ENCODE peak calls at places on chromosomes 2 and 18, in five cellular contexts. N is SK-N-SH, U is HepG2, A is transverse colon, B is ovary. G is an unnamed sample.

GRCh38 chr2:226208726-226209125 is 590.9 kb downstream of the IRS1 start:
- DNase-seq in B (no peak), N (no peak), U (no peak), A (no peak), G (no peak)

GRCh38 chr2:236167297-236168109 is 683 bp downstream of the GBX2 start:
- DNase-seq in U (no peak), N (peak; percentile 72), A (no peak), B (no peak), G (no peak)

GRCh38 chr18:51433881-51434280 is 236.4 kb upstream of the MEX3C start:
- DNase-seq in A (no peak), B (no peak), N (no peak), U (no peak), G (no peak)

GRCh38 chr18:45167631-45168225 is 447.5 kb upstream of the SLC14A2 start:
- DNase-seq in N (no peak), U (no peak), B (no peak), A (no peak), G (no peak)

GRCh38 chr2:54898451-54899226 is 151.6 kb downstream of the RTN4 start:
- DNase-seq in A (no peak), B (no peak), N (no peak), U (no peak), G (no peak)

GRCh38 chr2:118967124-118967880 is 25.3 kb downstream of the MARCO start:
- DNase-seq in B (no peak), N (no peak), A (no peak), U (no peak), G (no peak)

GRCh38 chr18:39454866-39455265 is 1889.3 kb upstream of the CELF4 start:
- DNase-seq in A (no peak), U (no peak), B (no peak), N (no peak), G (no peak)

GRCh38 chr2:185291035-185291647 is 447.5 kb upstream of the FSIP2 start:
- DNase-seq in A (peak; percentile 54), N (no peak), U (peak; percentile 64), B (no peak), G (peak; percentile 17)

GRCh38 chr2:86703704-86704370 is 16.3 kb upstream of the RMND5A start:
- DNase-seq in U (no peak), N (no peak), B (no peak), A (peak; percentile 73), G (no peak)

GRCh38 chr2:240799183-240799740 is 20.8 kb downstream of the KIF1A start:
- DNase-seq in A (no peak), B (peak; percentile 52), N (no peak), U (no peak), G (no peak)

GRCh38 chr2:160976797-160977196 is 183.4 kb upstream of the TANK start:
- DNase-seq in A (no peak), B (no peak), U (no peak), N (no peak), G (no peak)

GRCh38 chr2:117127680-117128079 is 686.8 kb upstream of the DDX18 start:
- DNase-seq in A (no peak), U (no peak), N (no peak), B (no peak), G (no peak)

GRCh38 chr18:62450546-62451395 is 72.1 kb upstream of the ZCCHC2 start:
- DNase-seq in U (peak; percentile 63), N (peak; percentile 14), B (peak; percentile 36), A (no peak), G (peak; percentile 19)

GRCh38 chr2:98334439-98335078 is 11.7 kb upstream of the CNGA3 start:
- DNase-seq in B (no peak), U (no peak), N (peak; percentile 54), A (no peak), G (no peak)

GRCh38 chr2:23498941-23499340 is 114.0 kb downstream of the KLHL29 start:
- DNase-seq in A (no peak), B (no peak), N (no peak), U (no peak), G (no peak)

GRCh38 chr2:119022678-119023077 is 80.7 kb downstream of the MARCO start:
- DNase-seq in B (no peak), A (no peak), U (no peak), N (no peak), G (no peak)

GRCh38 chr2:45595724-45596435 is 15.2 kb downstream of the SRBD1 start:
- DNase-seq in A (peak; percentile 16), B (no peak), U (no peak), N (no peak), G (peak; percentile 31)

GRCh38 chr2:237156131-237156856 is 70.6 kb downstream of the COPS8 start:
- DNase-seq in B (peak; percentile 77), U (no peak), A (peak; percentile 15), N (peak; percentile 37), G (peak; percentile 50)

GRCh38 chr2:118372876-118373597 is 284.8 kb downstream of the INSIG2 start:
- DNase-seq in N (no peak), U (no peak), A (no peak), B (no peak), G (no peak)

GRCh38 chr2:238123218-238123971 is 15.1 kb upstream of the KLHL30 start:
- DNase-seq in U (no peak), B (no peak), A (no peak), N (no peak), G (no peak)

GRCh38 chr2:176079285-176079830 is 4.4 kb downstream of the EVX2 start:
- DNase-seq in N (peak; percentile 52), B (no peak), U (no peak), A (no peak), G (no peak)

GRCh38 chr2:176080540-176081355 is 3.0 kb downstream of the EVX2 start:
- DNase-seq in B (no peak), A (peak; percentile 49), U (no peak), N (peak; percentile 43), G (no peak)

GRCh38 chr2:176079851-176080539 is 3.8 kb downstream of the EVX2 start:
- DNase-seq in U (no peak), A (no peak), B (no peak), N (peak; percentile 95), G (no peak)

GRCh38 chr2:176076063-176076462 is 7.7 kb downstream of the EVX2 start:
- DNase-seq in A (no peak), N (no peak), B (no peak), U (no peak), G (no peak)

GRCh38 chr2:176078440-176079284 is 5.1 kb downstream of the EVX2 start:
- DNase-seq in U (no peak), N (no peak), B (no peak), A (no peak), G (no peak)
- H3K27me3 ChIP-seq in U (peaks cover 73% of the 10 kb centered on the region), N (peaks cover 57% of the 10 kb centered on the region), B (peaks cover 20% of the 10 kb centered on the region), A (peaks cover 99% of the 10 kb centered on the region), G (peaks cover 21% of the 10 kb centered on the region)

DNA sequence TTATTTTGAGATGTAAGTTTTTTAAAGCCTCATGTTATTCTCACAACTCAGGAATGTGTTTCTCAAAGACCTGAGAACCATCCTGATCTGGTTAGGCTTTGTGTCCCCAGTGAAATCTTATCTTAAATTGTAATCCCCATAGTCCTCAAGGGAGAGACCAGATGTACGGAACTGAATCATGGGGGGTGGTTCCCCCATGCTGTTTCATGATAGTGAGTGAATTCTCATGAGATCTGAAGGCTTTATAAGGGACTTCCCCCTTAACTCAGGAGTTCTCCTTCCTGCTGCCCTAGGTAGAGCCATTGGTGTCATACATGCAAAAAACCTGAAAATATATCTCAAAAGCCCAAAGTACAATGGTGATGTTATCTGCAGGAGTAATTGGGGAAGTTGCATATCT is 836.7 kb downstream of the CBLN2 start:
- DNase-seq in U (no peak), N (no peak), A (no peak), B (no peak), G (no peak)
- H3K9me3 ChIP-seq in U (no peaks in the 10 kb centered on the region), N (no peaks in the 10 kb centered on the region), A (no peaks in the 10 kb centered on the region), B (no peaks in the 10 kb centered on the region), G (no peaks in the 10 kb centered on the region)

GRCh38 chr2:96556441-96557330 is 20.1 kb downstream of the ARID5A start:
- DNase-seq in U (peak; percentile 99), B (no peak), A (peak; percentile 68), N (peak; percentile 12), G (no peak)
- TF ChIP-seq EP300 in U (peak; percentile 78), B (no peak), A (no peak), N (no peak), G (no peak)

DNA sequence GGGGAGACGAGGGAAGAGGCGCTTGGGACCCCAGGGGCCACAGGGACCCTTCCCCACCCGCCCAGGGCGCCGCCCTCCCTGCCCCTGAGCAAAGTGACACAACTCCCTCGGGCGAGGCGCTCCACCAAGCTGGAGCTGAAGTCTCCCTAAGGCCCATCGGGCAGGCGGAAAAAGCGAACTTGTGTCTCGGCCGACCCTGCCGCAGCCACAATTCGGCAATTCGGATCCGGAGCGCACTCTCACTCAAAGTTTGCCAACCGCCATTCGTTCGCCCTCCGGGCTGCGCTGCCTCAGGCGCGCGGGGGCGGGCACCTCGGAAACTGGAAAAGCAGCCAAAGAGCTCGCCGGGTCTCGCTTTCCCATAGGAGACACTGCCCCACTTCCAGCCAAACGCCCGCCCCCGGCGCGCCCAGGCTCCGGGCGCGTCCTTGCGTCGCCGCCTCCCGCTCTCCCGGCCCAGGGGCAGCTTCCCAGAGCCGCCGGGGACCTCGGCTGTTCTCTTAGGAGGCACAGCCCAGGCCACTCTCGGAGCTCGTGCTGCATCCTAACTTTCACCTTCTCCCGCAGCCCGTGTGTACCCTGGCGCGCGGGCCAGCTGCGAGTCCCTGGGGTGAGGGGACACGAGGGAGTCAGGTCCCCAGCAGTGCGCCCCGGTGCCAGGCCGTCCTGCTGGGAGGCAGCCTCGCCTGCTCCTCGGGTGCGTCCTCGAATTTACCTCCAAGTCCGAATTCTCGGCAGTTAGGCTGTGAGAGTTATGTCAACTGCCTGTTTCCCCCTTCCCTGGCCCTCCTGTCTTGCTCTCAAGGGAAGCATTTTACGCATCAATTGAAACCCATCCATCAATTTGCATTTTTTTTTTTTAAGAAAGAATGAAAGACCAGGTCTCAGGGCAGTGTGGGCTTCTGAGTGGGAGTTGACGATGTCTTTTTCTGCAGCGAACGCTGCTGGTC is 1.4 kb upstream of the KCTD1 start:
- DNase-seq in B (peak; percentile 80), A (peak; percentile 61), N (peak; percentile 82), U (peak; percentile 12), G (peak; percentile 29)
- H3K27me3 ChIP-seq in B (no peaks in the 10 kb centered on the region), A (peaks cover 58% of the 10 kb centered on the region), N (no peaks in the 10 kb centered on the region), U (peaks cover 37% of the 10 kb centered on the region), G (peaks cover 9% of the 10 kb centered on the region)

GRCh38 chr2:95383635-95384027 is 18.9 kb upstream of the FAHD2A start:
- DNase-seq in N (no peak), U (no peak), A (no peak), B (no peak), G (no peak)
- H3K9me3 ChIP-seq in N (no peaks in the 10 kb centered on the region), U (no peaks in the 10 kb centered on the region), A (no peaks in the 10 kb centered on the region), B (no peaks in the 10 kb centered on the region), G (no peaks in the 10 kb centered on the region)

G was measured in tibial nerve.